ENCODE peak calls at places on chromosomes 2 and 18, in six cellular contexts. K is CD4-positive, CD25-positive, alpha-beta regulatory T cell; Q is T-helper 1 cell; E is cardiac fibroblast; B is suprapubic skin; V is nephron progenitor cell. D is an unnamed sample.

GRCh38 chr2:226802573-226802972 is 3.0 kb upstream of the IRS1 start:
- DNase-seq in E (peak), Q (no peak), K (no peak), V (peak), B (no peak), D (no peak)

GRCh38 chr2:39377226-39377939 is 59.7 kb downstream of the MAP4K3 start:
- DNase-seq in E (peak), B (no peak), V (no peak), Q (no peak), K (no peak), D (no peak)

GRCh38 chr2:54569745-54570296 is 113.7 kb downstream of the SPTBN1 start:
- DNase-seq in K (no peak), E (no peak), Q (no peak), B (no peak), V (no peak), D (no peak)

GRCh38 chr2:220512419-220512818 is 885.0 kb downstream of the SLC4A3 start:
- DNase-seq in E (peak), Q (no peak), K (no peak), V (no peak), B (no peak), D (no peak)

GRCh38 chr2:112706170-112706664 is 14.6 kb upstream of the NT5DC4 start:
- DNase-seq in E (peak), V (no peak), Q (no peak), K (no peak), B (no peak), D (no peak)

GRCh38 chr18:57301573-57302230 is 50.7 kb upstream of the ST8SIA3 start:
- DNase-seq in B (no peak), V (peak), K (no peak), E (no peak), Q (no peak), D (no peak)

GRCh38 chr2:114729025-114729424 is 286.6 kb downstream of the DPP10 start:
- DNase-seq in Q (no peak), E (no peak), B (no peak), K (no peak), V (no peak), D (no peak)

GRCh38 chr2:71609958-71610357 is 156.6 kb downstream of the DYSF start:
- DNase-seq in K (no peak), V (no peak), E (peak), B (no peak), Q (no peak), D (no peak)

GRCh38 chr18:24868331-24868730 is 407.9 kb downstream of the HRH4 start:
- DNase-seq in V (no peak), K (no peak), B (no peak), E (no peak), Q (no peak), D (no peak)

GRCh38 chr18:68848242-68848641 is 50.4 kb downstream of the CCDC102B start:
- DNase-seq in Q (no peak), V (no peak), K (no peak), B (no peak), E (no peak), D (no peak)

GRCh38 chr2:55153564-55154315 is 78.4 kb downstream of the CLHC1 start:
- DNase-seq in V (no peak), K (no peak), Q (no peak), B (no peak), E (no peak), D (no peak)

GRCh38 chr2:227395556-227395955 is 7.8 kb upstream of the SCYGR1 start:
- DNase-seq in Q (no peak), E (no peak), B (no peak), V (no peak), K (no peak), D (no peak)

GRCh38 chr2:239021651-239022436 is 174.0 kb downstream of the TWIST2 start:
- DNase-seq in B (peak), Q (no peak), E (no peak), K (no peak), V (no peak), D (no peak)

GRCh38 chr18:53797998-53798397 is 426.5 kb downstream of the MBD2 start:
- DNase-seq in K (no peak), V (no peak), Q (no peak), E (no peak), B (no peak), D (no peak)

D was measured in cardiac septum.